ENCODE peak calls at places on chromosomes 3 and 15, in six cellular contexts. One of them, this sample, is unnamed. For H3K4me1, the result is how much of the 10 kb centered on the place peaks cover.

GRCh38 chr3:194306109-194306686 is 44.9 kb downstream of the CPN2 start:
- DNase-seq in spleen: peak
- DNase-seq in cardiac muscle cell: no peak
- DNase-seq in CD8-positive, alpha-beta T cell: peak
- DNase-seq in hepatocyte: no peak
- DNase-seq in suprapubic skin: no peak
- DNase-seq in this sample: peak

GRCh38 chr3:39166932-39167532 is 13.6 kb upstream of the CSRNP1 start:
- DNase-seq in spleen: no peak
- DNase-seq in cardiac muscle cell: peak
- DNase-seq in CD8-positive, alpha-beta T cell: no peak
- DNase-seq in hepatocyte: peak
- DNase-seq in suprapubic skin: peak
- DNase-seq in this sample: no peak

GRCh38 chr15:68484696-68485400 is 52.9 kb upstream of the ITGA11 start:
- DNase-seq in spleen: no peak
- DNase-seq in cardiac muscle cell: peak
- DNase-seq in CD8-positive, alpha-beta T cell: no peak
- DNase-seq in hepatocyte: no peak
- DNase-seq in suprapubic skin: no peak
- DNase-seq in this sample: no peak

GRCh38 chr3:8069471-8069870 is 432.2 kb upstream of the LMCD1 start:
- DNase-seq in spleen: no peak
- DNase-seq in cardiac muscle cell: no peak
- DNase-seq in CD8-positive, alpha-beta T cell: no peak
- DNase-seq in hepatocyte: peak
- DNase-seq in suprapubic skin: no peak
- DNase-seq in this sample: no peak

GRCh38 chr3:56732109-56732508 is 49.0 kb upstream of the TASOR start:
- DNase-seq in spleen: no peak
- DNase-seq in cardiac muscle cell: no peak
- DNase-seq in CD8-positive, alpha-beta T cell: no peak
- DNase-seq in hepatocyte: no peak
- DNase-seq in suprapubic skin: no peak
- DNase-seq in this sample: no peak

GRCh38 chr3:78994174-78995027 is 773.4 kb downstream of the ROBO1 start:
- DNase-seq in spleen: no peak
- DNase-seq in cardiac muscle cell: no peak
- DNase-seq in CD8-positive, alpha-beta T cell: no peak
- DNase-seq in hepatocyte: no peak
- DNase-seq in suprapubic skin: no peak
- DNase-seq in this sample: no peak

GRCh38 chr3:146162561-146162960 is 1.6 kb upstream of the PLOD2 start:
- DNase-seq in spleen: no peak
- DNase-seq in cardiac muscle cell: no peak
- DNase-seq in CD8-positive, alpha-beta T cell: no peak
- DNase-seq in hepatocyte: no peak
- DNase-seq in suprapubic skin: no peak
- DNase-seq in this sample: no peak

GRCh38 chr3:50525987-50526386 is 22.6 kb upstream of the CACNA2D2 start:
- DNase-seq in spleen: no peak
- DNase-seq in cardiac muscle cell: peak
- DNase-seq in CD8-positive, alpha-beta T cell: no peak
- DNase-seq in hepatocyte: peak
- DNase-seq in suprapubic skin: no peak
- DNase-seq in this sample: no peak

GRCh38 chr3:155189478-155189877 is 104.0 kb downstream of the STRIT1 start:
- DNase-seq in spleen: no peak
- DNase-seq in cardiac muscle cell: no peak
- DNase-seq in CD8-positive, alpha-beta T cell: no peak
- DNase-seq in hepatocyte: no peak
- DNase-seq in suprapubic skin: no peak
- DNase-seq in this sample: no peak

GRCh38 chr3:71708478-71709098 is 16.6 kb downstream of the EIF4E3 start:
- DNase-seq in spleen: no peak
- DNase-seq in cardiac muscle cell: peak
- DNase-seq in CD8-positive, alpha-beta T cell: no peak
- DNase-seq in hepatocyte: no peak
- DNase-seq in suprapubic skin: no peak
- DNase-seq in this sample: no peak

GRCh38 chr3:157146664-157147082 is 13.3 kb downstream of the CCNL1 start:
- DNase-seq in spleen: no peak
- DNase-seq in cardiac muscle cell: no peak
- DNase-seq in CD8-positive, alpha-beta T cell: no peak
- DNase-seq in hepatocyte: no peak
- DNase-seq in suprapubic skin: no peak
- DNase-seq in this sample: no peak

GRCh38 chr15:94008101-94009080 is 223.0 kb upstream of the MCTP2 start:
- DNase-seq in spleen: no peak
- DNase-seq in cardiac muscle cell: no peak
- DNase-seq in CD8-positive, alpha-beta T cell: no peak
- DNase-seq in hepatocyte: no peak
- DNase-seq in suprapubic skin: no peak
- DNase-seq in this sample: no peak

GRCh38 chr3:111035896-111036295 is 35.7 kb upstream of the NECTIN3 start:
- DNase-seq in spleen: peak
- DNase-seq in cardiac muscle cell: no peak
- DNase-seq in CD8-positive, alpha-beta T cell: no peak
- DNase-seq in hepatocyte: no peak
- DNase-seq in suprapubic skin: no peak
- DNase-seq in this sample: no peak

GRCh38 chr15:35195031-35195430 is 109.9 kb upstream of the NANOGP8 start:
- DNase-seq in spleen: no peak
- DNase-seq in cardiac muscle cell: no peak
- DNase-seq in CD8-positive, alpha-beta T cell: no peak
- DNase-seq in hepatocyte: no peak
- DNase-seq in suprapubic skin: no peak
- DNase-seq in this sample: no peak

GRCh38 chr3:24521306-24522154 is 26.9 kb upstream of the THRB start:
- DNase-seq in spleen: peak
- DNase-seq in cardiac muscle cell: peak
- DNase-seq in CD8-positive, alpha-beta T cell: no peak
- DNase-seq in hepatocyte: peak
- DNase-seq in suprapubic skin: peak
- DNase-seq in this sample: peak

GRCh38 chr3:128489860-128490649 is 2.9 kb downstream of the GATA2 start:
- DNase-seq in spleen: peak
- DNase-seq in cardiac muscle cell: peak
- DNase-seq in CD8-positive, alpha-beta T cell: no peak
- DNase-seq in hepatocyte: peak
- DNase-seq in suprapubic skin: peak
- DNase-seq in this sample: peak

GRCh38 chr3:128488995-128489859 is 3.8 kb downstream of the GATA2 start:
- DNase-seq in spleen: peak
- DNase-seq in cardiac muscle cell: peak
- DNase-seq in CD8-positive, alpha-beta T cell: no peak
- DNase-seq in hepatocyte: peak
- DNase-seq in suprapubic skin: peak
- DNase-seq in this sample: no peak

GRCh38 chr3:128491900-128492352 is 1.1 kb downstream of the GATA2 start:
- DNase-seq in spleen: no peak
- DNase-seq in cardiac muscle cell: no peak
- DNase-seq in CD8-positive, alpha-beta T cell: no peak
- DNase-seq in hepatocyte: no peak
- DNase-seq in suprapubic skin: peak
- DNase-seq in this sample: no peak

GRCh38 chr3:128491071-128491899 is 1.7 kb downstream of the GATA2 start:
- DNase-seq in spleen: peak
- DNase-seq in cardiac muscle cell: no peak
- DNase-seq in CD8-positive, alpha-beta T cell: no peak
- DNase-seq in hepatocyte: no peak
- DNase-seq in suprapubic skin: peak
- DNase-seq in this sample: peak

DNA sequence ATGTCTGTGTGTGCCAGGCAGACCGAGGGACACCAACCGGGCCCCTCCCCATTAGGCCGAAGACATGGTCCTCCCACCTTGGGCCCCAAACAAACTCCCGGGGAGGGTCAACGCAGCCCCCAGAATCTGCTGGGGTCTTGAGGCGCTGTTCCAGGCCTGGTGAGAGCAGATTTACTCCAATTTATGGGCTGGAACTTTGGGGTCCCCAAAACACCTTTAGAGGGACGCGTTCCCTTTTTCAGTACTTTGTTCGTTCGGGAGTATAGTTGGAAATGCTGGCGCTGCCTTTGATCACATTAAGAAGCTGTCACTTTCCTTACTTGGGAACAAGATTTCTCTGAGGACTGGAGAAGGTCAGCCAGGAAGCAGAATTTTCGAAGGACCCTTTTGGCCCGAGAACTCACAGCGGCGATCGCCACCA is 2.3 kb downstream of the GATA2 start:
- DNase-seq in spleen: no peak
- DNase-seq in cardiac muscle cell: no peak
- DNase-seq in CD8-positive, alpha-beta T cell: no peak
- DNase-seq in hepatocyte: no peak
- DNase-seq in suprapubic skin: peak
- DNase-seq in this sample: no peak
- H3K4me1 ChIP-seq in spleen: half or more
- H3K4me1 ChIP-seq in cardiac muscle cell: under half
- H3K4me1 ChIP-seq in CD8-positive, alpha-beta T cell: half or more
- H3K4me1 ChIP-seq in hepatocyte: under half
- H3K4me1 ChIP-seq in suprapubic skin: half or more
- H3K4me1 ChIP-seq in this sample: under half

GRCh38 chr3:28678083-28678482 is 329.5 kb upstream of the AZI2 start:
- DNase-seq in spleen: no peak
- DNase-seq in cardiac muscle cell: no peak
- DNase-seq in CD8-positive, alpha-beta T cell: no peak
- DNase-seq in hepatocyte: no peak
- DNase-seq in suprapubic skin: no peak
- DNase-seq in this sample: no peak

GRCh38 chr3:28680050-28680449 is 331.4 kb upstream of the AZI2 start:
- DNase-seq in spleen: no peak
- DNase-seq in cardiac muscle cell: no peak
- DNase-seq in CD8-positive, alpha-beta T cell: no peak
- DNase-seq in hepatocyte: no peak
- DNase-seq in suprapubic skin: no peak
- DNase-seq in this sample: no peak

GRCh38 chr3:28673438-28673837 is 324.8 kb upstream of the AZI2 start:
- DNase-seq in spleen: no peak
- DNase-seq in cardiac muscle cell: no peak
- DNase-seq in CD8-positive, alpha-beta T cell: no peak
- DNase-seq in hepatocyte: no peak
- DNase-seq in suprapubic skin: no peak
- DNase-seq in this sample: no peak

GRCh38 chr3:28674212-28674611 is 325.6 kb upstream of the AZI2 start:
- DNase-seq in spleen: no peak
- DNase-seq in cardiac muscle cell: no peak
- DNase-seq in CD8-positive, alpha-beta T cell: no peak
- DNase-seq in hepatocyte: no peak
- DNase-seq in suprapubic skin: no peak
- DNase-seq in this sample: no peak

DNA sequence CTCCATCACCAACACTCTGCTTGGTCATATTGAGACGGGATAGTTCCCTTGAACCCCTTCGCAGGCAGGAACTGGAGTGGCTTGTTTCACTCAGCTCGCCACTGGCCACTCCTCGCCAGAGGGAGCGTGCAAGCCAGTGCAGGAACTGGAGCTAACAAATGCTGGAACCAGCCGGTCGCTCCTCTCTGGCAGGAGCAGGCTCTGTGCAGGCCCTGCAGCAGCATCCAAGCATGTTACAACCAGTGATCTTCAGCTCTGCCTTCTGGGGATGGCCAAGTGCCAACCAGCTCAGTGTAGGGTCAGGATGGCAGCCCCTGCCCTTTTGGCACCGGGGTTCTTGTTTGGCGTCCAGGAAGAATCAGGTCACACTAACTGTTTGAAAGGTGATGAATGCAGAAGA is 329.0 kb upstream of the AZI2 start:
- DNase-seq in spleen: peak
- DNase-seq in cardiac muscle cell: no peak
- DNase-seq in CD8-positive, alpha-beta T cell: no peak
- DNase-seq in hepatocyte: no peak
- DNase-seq in suprapubic skin: no peak
- DNase-seq in this sample: no peak
- H3K4me1 ChIP-seq in spleen: under half
- H3K4me1 ChIP-seq in cardiac muscle cell: under half
- H3K4me1 ChIP-seq in CD8-positive, alpha-beta T cell: under half
- H3K4me1 ChIP-seq in hepatocyte: under half
- H3K4me1 ChIP-seq in suprapubic skin: under half
- H3K4me1 ChIP-seq in this sample: under half

GRCh38 chr15:88859550-88859949 is 35.8 kb downstream of the HAPLN3 start:
- DNase-seq in spleen: no peak
- DNase-seq in cardiac muscle cell: no peak
- DNase-seq in CD8-positive, alpha-beta T cell: no peak
- DNase-seq in hepatocyte: no peak
- DNase-seq in suprapubic skin: no peak
- DNase-seq in this sample: no peak

GRCh38 chr15:88858934-88859333 is 36.4 kb downstream of the HAPLN3 start:
- DNase-seq in spleen: no peak
- DNase-seq in cardiac muscle cell: no peak
- DNase-seq in CD8-positive, alpha-beta T cell: no peak
- DNase-seq in hepatocyte: no peak
- DNase-seq in suprapubic skin: no peak
- DNase-seq in this sample: no peak

GRCh38 chr15:88861621-88862020 is 33.7 kb downstream of the HAPLN3 start:
- DNase-seq in spleen: no peak
- DNase-seq in cardiac muscle cell: no peak
- DNase-seq in CD8-positive, alpha-beta T cell: no peak
- DNase-seq in hepatocyte: no peak
- DNase-seq in suprapubic skin: no peak
- DNase-seq in this sample: no peak

GRCh38 chr15:88863412-88863811 is 31.9 kb downstream of the HAPLN3 start:
- DNase-seq in spleen: no peak
- DNase-seq in cardiac muscle cell: no peak
- DNase-seq in CD8-positive, alpha-beta T cell: no peak
- DNase-seq in hepatocyte: no peak
- DNase-seq in suprapubic skin: no peak
- DNase-seq in this sample: no peak

DNA sequence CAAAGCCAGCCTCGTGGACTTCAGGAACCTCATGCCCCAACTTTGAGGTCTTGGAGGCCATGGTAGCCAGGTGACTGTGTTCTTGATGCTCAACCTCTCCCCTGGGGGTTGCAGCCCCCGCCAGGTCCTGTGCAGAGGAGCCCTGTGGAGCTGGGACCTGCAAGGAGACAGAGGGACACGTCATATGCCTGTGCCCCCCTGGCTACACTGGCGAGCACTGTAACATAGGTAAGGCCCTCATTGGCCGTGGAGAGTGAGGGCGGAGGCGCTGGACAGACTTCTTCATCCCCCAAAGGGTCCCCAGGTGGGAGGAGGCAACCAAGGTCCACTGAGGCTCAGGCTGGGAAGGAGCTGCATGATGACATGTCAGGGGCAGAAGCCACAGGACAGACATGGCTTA is 35.1 kb downstream of the HAPLN3 start:
- DNase-seq in spleen: no peak
- DNase-seq in cardiac muscle cell: no peak
- DNase-seq in CD8-positive, alpha-beta T cell: no peak
- DNase-seq in hepatocyte: no peak
- DNase-seq in suprapubic skin: no peak
- DNase-seq in this sample: no peak
- H3K4me1 ChIP-seq in spleen: under half
- H3K4me1 ChIP-seq in cardiac muscle cell: under half
- H3K4me1 ChIP-seq in CD8-positive, alpha-beta T cell: under half
- H3K4me1 ChIP-seq in hepatocyte: under half
- H3K4me1 ChIP-seq in suprapubic skin: under half
- H3K4me1 ChIP-seq in this sample: under half

GRCh38 chr3:191220908-191221307 is 21.9 kb downstream of the OSTN start:
- DNase-seq in spleen: no peak
- DNase-seq in cardiac muscle cell: peak
- DNase-seq in CD8-positive, alpha-beta T cell: no peak
- DNase-seq in hepatocyte: no peak
- DNase-seq in suprapubic skin: no peak
- DNase-seq in this sample: no peak
- H3K4me1 ChIP-seq in spleen: under half
- H3K4me1 ChIP-seq in cardiac muscle cell: under half
- H3K4me1 ChIP-seq in CD8-positive, alpha-beta T cell: under half
- H3K4me1 ChIP-seq in hepatocyte: under half
- H3K4me1 ChIP-seq in suprapubic skin: under half
- H3K4me1 ChIP-seq in this sample: under half